ENCODE peak calls at places on chromosomes 11 and 22, in five cellular contexts. Z, Y, E, N and W are unnamed samples.

GRCh38 chr11:128548655-128549255 is 38.6 kb downstream of the ETS1 start:
- DNase-seq in Y (peak; percentile 84), E (peak; percentile 79), Z (peak; percentile 31), N (peak; percentile 32), W (no peak)

GRCh38 chr11:92225563-92226308 is 1.1 kb downstream of the FAT3 start:
- DNase-seq in Z (no peak), E (peak; percentile 13), Y (no peak), N (no peak), W (no peak)

GRCh38 chr22:48919187-48919590 is 908.5 kb downstream of the BRD1 start:
- DNase-seq in E (no peak), N (no peak), Y (no peak), Z (no peak), W (no peak)

GRCh38 chr11:128291835-128292234 is 295.5 kb downstream of the ETS1 start:
- DNase-seq in Z (peak; percentile 26), E (no peak), N (no peak), Y (no peak), W (no peak)

GRCh38 chr22:23404689-23405365 is 175.3 kb downstream of the IGLL1 start:
- DNase-seq in Y (peak; percentile 47), E (peak; percentile 48), Z (peak; percentile 31), N (peak; percentile 40), W (no peak)

GRCh38 chr11:12007769-12008737 is at the start of gene DKK3:
- DNase-seq in Y (peak; percentile 47), E (no peak), N (peak; percentile 34), Z (no peak), W (no peak)

GRCh38 chr22:42720263-42721044 is at the start of gene A4GALT:
- DNase-seq in Y (peak; percentile 57), N (no peak), E (peak; percentile 20), Z (no peak), W (no peak)

GRCh38 chr22:40410272-40410671 is 39.9 kb downstream of the SGSM3 start:
- DNase-seq in Y (no peak), N (no peak), Z (peak; percentile 65), E (no peak), W (no peak)

GRCh38 chr11:1573847-1574255 is 1.8 kb upstream of the DUSP8 start:
- DNase-seq in N (no peak), E (no peak), Y (no peak), Z (peak; percentile 53), W (no peak)

GRCh38 chr11:132111341-132111740 is 740.9 kb downstream of the NTM start:
- DNase-seq in Y (no peak), N (peak; percentile 39), E (peak; percentile 33), Z (no peak), W (no peak)

GRCh38 chr22:23192133-23192532 is 11.8 kb downstream of the BCR start:
- DNase-seq in E (no peak), Y (no peak), Z (no peak), N (no peak), W (no peak)

GRCh38 chr11:96714689-96715088 is 324.9 kb downstream of the JRKL start:
- DNase-seq in N (no peak), E (no peak), Y (no peak), Z (no peak), W (no peak)

DNA sequence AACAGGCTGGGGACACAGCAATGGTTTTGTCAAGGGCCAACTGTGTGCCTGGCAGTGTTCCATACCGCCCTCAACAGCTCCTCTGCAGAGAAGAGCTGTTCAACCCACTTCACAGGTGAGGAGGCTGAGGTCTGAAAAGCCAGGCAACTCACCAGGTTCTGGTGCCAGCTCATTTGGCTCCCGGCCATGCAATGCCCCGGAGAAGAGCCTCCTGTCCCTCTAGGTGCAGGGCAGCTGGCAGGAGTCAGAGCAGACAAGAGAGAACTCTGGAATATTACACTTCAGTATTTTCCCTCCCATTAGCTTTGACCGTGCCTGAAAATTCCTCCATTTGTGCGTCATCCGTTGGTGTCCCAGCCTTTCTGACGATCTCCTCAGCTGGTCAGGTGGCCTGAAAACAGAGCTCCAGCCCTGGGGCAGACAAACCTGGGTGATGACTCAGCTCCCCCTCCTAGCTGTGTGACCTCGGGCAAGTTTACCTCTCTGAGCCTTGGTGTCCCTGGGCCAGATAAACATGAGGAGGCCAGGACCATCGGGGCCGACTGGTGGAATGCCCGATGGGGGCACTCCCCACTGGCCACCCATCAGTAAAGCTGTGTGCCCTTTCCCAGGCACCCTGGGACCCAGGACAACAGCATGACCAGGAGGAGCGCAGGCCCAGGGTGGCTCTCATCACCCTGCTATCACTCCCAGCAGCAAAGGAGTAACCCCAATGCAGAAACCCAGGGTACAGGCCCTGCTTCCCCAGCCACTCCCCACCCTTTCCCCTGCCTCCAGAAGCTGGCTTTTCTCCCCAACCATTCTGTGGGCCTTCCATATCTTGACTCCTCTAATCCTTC is 9.6 kb upstream of the C1QTNF6 start:
- DNase-seq in N (peak; percentile 61), Z (peak; percentile 92), Y (no peak), E (peak; percentile 66), W (no peak)
- H3K4me3 ChIP-seq in N (no peak overlapping the region), Z (peak overlapping the region; percentile 69), Y (peak overlapping the region; percentile 71), E (no peak overlapping the region), W (no peak overlapping the region)

GRCh38 chr22:38881464-38881871 is 9.5 kb upstream of the CBX6 start:
- DNase-seq in Y (no peak), Z (peak; percentile 21), N (peak; percentile 81), E (peak; percentile 93), W (peak; percentile 43)
- TF ChIP-seq CTCF in Y (no peak), Z (no peak), N (no peak), E (peak; percentile 18), W (peak; percentile 34)

GRCh38 chr11:61406067-61406466 is 13.7 kb downstream of the TMEM216 start:
- DNase-seq in E (no peak), Y (no peak), N (no peak), Z (no peak), W (no peak)

GRCh38 chr11:61401558-61401957 is 9.2 kb downstream of the TMEM216 start:
- DNase-seq in N (no peak), E (no peak), Y (no peak), Z (no peak), W (no peak)

GRCh38 chr11:61406991-61407728 is 14.8 kb downstream of the TMEM216 start:
- DNase-seq in Y (no peak), Z (no peak), N (no peak), E (no peak), W (no peak)

GRCh38 chr11:61404641-61405040 is 12.3 kb downstream of the TMEM216 start:
- DNase-seq in Z (no peak), Y (no peak), N (no peak), E (no peak), W (no peak)
- H3K36me3 ChIP-seq in Z (peaks cover 72% of the 10 kb centered on the region), Y (peaks cover 81% of the 10 kb centered on the region), N (peaks cover 49% of the 10 kb centered on the region), E (peaks cover 63% of the 10 kb centered on the region), W (peaks cover 21% of the 10 kb centered on the region)

DNA sequence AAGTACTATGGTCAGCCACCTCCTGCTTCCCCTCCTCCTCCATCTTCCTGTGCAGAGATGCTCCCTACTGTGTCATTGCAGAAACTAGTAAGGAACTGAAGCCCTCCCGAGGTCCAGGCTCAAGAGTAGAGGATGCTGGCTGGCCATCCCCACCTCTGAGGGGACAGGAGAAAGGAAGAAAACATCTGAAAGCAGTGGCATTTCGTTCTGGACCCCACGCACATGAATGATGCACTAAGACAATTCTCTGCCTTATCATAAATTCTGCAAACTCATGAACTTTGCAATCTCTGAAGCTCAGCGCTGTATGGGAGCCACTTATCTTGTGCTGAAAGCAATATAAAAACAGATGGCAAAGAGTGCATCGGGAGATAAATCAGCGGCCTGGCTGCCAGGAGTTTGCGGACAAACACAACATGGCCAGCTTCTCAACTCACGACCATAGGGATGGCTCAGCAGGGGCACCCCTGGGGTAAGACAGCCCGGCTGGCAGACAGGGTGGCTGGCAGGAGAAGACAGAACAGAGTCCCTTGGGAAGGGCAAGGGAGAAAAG is 306.4 kb downstream of the NXPE2 start:
- DNase-seq in Y (no peak), E (no peak), Z (no peak), N (no peak), W (no peak)
- H3K4me3 ChIP-seq in Y (no peak overlapping the region), E (no peak overlapping the region), Z (no peak overlapping the region), N (no peak overlapping the region), W (no peak overlapping the region)

GRCh38 chr11:77060234-77060633 is 6.5 kb upstream of the CAPN5 start:
- DNase-seq in N (no peak), E (no peak), Z (no peak), Y (no peak), W (no peak)

GRCh38 chr11:77063407-77063806 is 3.4 kb upstream of the CAPN5 start:
- DNase-seq in N (no peak), Z (no peak), Y (no peak), E (no peak), W (no peak)

GRCh38 chr11:77064648-77065217 is 2.0 kb upstream of the CAPN5 start:
- DNase-seq in Y (no peak), E (no peak), Z (no peak), N (no peak), W (no peak)

GRCh38 chr11:77063861-77064260 is 2.9 kb upstream of the CAPN5 start:
- DNase-seq in E (no peak), N (no peak), Y (no peak), Z (no peak), W (no peak)

GRCh38 chr11:77062924-77063323 is 3.8 kb upstream of the CAPN5 start:
- DNase-seq in Y (no peak), N (no peak), E (no peak), Z (peak; percentile 26), W (no peak)
- TF ChIP-seq CTCF in Y (no peak), N (no peak), E (peak; percentile 8), Z (peak; percentile 56), W (no peak)

DNA sequence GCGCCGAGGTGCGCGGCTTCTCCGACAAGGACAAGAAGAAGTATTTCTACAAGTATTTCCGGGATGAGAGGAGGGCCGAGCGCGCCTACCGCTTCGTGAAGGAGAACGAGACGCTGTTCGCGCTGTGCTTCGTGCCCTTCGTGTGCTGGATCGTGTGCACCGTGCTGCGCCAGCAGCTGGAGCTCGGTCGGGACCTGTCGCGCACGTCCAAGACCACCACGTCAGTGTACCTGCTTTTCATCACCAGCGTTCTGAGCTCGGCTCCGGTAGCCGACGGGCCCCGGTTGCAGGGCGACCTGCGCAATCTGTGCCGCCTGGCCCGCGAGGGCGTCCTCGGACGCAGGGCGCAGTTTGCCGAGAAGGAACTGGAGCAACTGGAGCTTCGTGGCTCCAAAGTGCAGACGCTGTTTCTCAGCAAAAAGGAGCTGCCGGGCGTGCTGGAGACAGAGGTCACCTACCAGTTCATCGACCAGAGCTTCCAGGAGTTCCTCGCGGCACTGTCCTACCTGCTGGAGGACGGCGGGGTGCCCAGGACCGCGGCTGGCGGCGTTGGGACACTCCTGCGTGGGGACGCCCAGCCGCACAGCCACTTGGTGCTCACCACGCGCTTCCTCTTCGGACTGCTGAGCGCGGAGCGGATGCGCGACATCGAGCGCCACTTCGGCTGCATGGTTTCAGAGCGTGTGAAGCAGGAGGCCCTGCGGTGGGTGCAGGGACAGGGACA is 2.7 kb downstream of the NLRP6 start:
- DNase-seq in E (no peak), Y (peak; percentile 17), N (no peak), Z (no peak), W (no peak)
- H3K36me3 ChIP-seq in E (no peaks in the 10 kb centered on the region), Y (no peaks in the 10 kb centered on the region), N (no peaks in the 10 kb centered on the region), Z (no peaks in the 10 kb centered on the region), W (no peaks in the 10 kb centered on the region)